ENCODE peak calls at places on chromosome 7, in nine cellular contexts. One of them, this sample, is unnamed.

GRCh38 chr7:99860281-99861127 is 16.3 kb downstream of the OR2AE1 start:
- DNase-seq in suprapubic skin: no peak
- DNase-seq in neural progenitor cell: no peak
- DNase-seq in dorsolateral prefrontal cortex: no peak
- DNase-seq in astrocyte: peak
- DNase-seq in brain microvascular endothelial cell: peak
- DNase-seq in body of pancreas: peak
- DNase-seq in tibial nerve: peak
- DNase-seq in heart left ventricle: no peak
- DNase-seq in this sample: peak

GRCh38 chr7:271266-272107 is 18.5 kb upstream of the FOXL3 start:
- DNase-seq in suprapubic skin: no peak
- DNase-seq in heart left ventricle: peak
- DNase-seq in neural progenitor cell: no peak
- DNase-seq in body of pancreas: no peak
- DNase-seq in dorsolateral prefrontal cortex: no peak
- DNase-seq in astrocyte: peak
- DNase-seq in brain microvascular endothelial cell: no peak
- DNase-seq in tibial nerve: no peak
- DNase-seq in this sample: no peak

GRCh38 chr7:122219253-122219865 is 75.3 kb upstream of the AASS start:
- DNase-seq in dorsolateral prefrontal cortex: no peak
- DNase-seq in astrocyte: no peak
- DNase-seq in neural progenitor cell: peak
- DNase-seq in heart left ventricle: no peak
- DNase-seq in brain microvascular endothelial cell: peak
- DNase-seq in body of pancreas: no peak
- DNase-seq in tibial nerve: peak
- DNase-seq in suprapubic skin: no peak
- DNase-seq in this sample: peak

GRCh38 chr7:120996333-120996982 is 7.9 kb downstream of the CPED1 start:
- DNase-seq in heart left ventricle: no peak
- DNase-seq in neural progenitor cell: no peak
- DNase-seq in suprapubic skin: no peak
- DNase-seq in dorsolateral prefrontal cortex: no peak
- DNase-seq in astrocyte: peak
- DNase-seq in tibial nerve: peak
- DNase-seq in brain microvascular endothelial cell: peak
- DNase-seq in body of pancreas: peak
- DNase-seq in this sample: peak

GRCh38 chr7:47690902-47691558 is 109.1 kb upstream of the TNS3 start:
- DNase-seq in heart left ventricle: no peak
- DNase-seq in dorsolateral prefrontal cortex: no peak
- DNase-seq in astrocyte: peak
- DNase-seq in brain microvascular endothelial cell: peak
- DNase-seq in body of pancreas: peak
- DNase-seq in tibial nerve: no peak
- DNase-seq in suprapubic skin: no peak
- DNase-seq in neural progenitor cell: no peak
- DNase-seq in this sample: no peak

GRCh38 chr7:84372155-84372621 is 177.6 kb upstream of the SEMA3A start:
- DNase-seq in brain microvascular endothelial cell: peak
- DNase-seq in heart left ventricle: no peak
- DNase-seq in tibial nerve: no peak
- DNase-seq in suprapubic skin: no peak
- DNase-seq in neural progenitor cell: peak
- DNase-seq in dorsolateral prefrontal cortex: no peak
- DNase-seq in astrocyte: peak
- DNase-seq in body of pancreas: no peak
- DNase-seq in this sample: peak

GRCh38 chr7:90246184-90246583 is 1.2 kb downstream of the CFAP69 start:
- DNase-seq in dorsolateral prefrontal cortex: no peak
- DNase-seq in body of pancreas: no peak
- DNase-seq in heart left ventricle: no peak
- DNase-seq in brain microvascular endothelial cell: no peak
- DNase-seq in astrocyte: peak
- DNase-seq in suprapubic skin: no peak
- DNase-seq in neural progenitor cell: peak
- DNase-seq in tibial nerve: peak
- DNase-seq in this sample: peak

GRCh38 chr7:4631664-4632171 is 50.4 kb upstream of the FOXK1 start:
- DNase-seq in neural progenitor cell: peak
- DNase-seq in tibial nerve: peak
- DNase-seq in suprapubic skin: peak
- DNase-seq in astrocyte: peak
- DNase-seq in brain microvascular endothelial cell: peak
- DNase-seq in heart left ventricle: peak
- DNase-seq in dorsolateral prefrontal cortex: peak
- DNase-seq in body of pancreas: peak
- DNase-seq in this sample: peak

GRCh38 chr7:124918662-124919061 is 11.0 kb downstream of the POT1 start:
- DNase-seq in tibial nerve: no peak
- DNase-seq in neural progenitor cell: no peak
- DNase-seq in brain microvascular endothelial cell: no peak
- DNase-seq in suprapubic skin: no peak
- DNase-seq in dorsolateral prefrontal cortex: no peak
- DNase-seq in astrocyte: no peak
- DNase-seq in heart left ventricle: no peak
- DNase-seq in body of pancreas: no peak
- DNase-seq in this sample: no peak

GRCh38 chr7:140734729-140735128 is 38.2 kb downstream of the NDUFB2 start:
- DNase-seq in heart left ventricle: no peak
- DNase-seq in dorsolateral prefrontal cortex: no peak
- DNase-seq in astrocyte: no peak
- DNase-seq in body of pancreas: no peak
- DNase-seq in brain microvascular endothelial cell: no peak
- DNase-seq in suprapubic skin: no peak
- DNase-seq in neural progenitor cell: no peak
- DNase-seq in tibial nerve: no peak
- DNase-seq in this sample: no peak

GRCh38 chr7:476736-477360 is 42.8 kb downstream of the PDGFA start:
- DNase-seq in astrocyte: no peak
- DNase-seq in dorsolateral prefrontal cortex: no peak
- DNase-seq in brain microvascular endothelial cell: no peak
- DNase-seq in heart left ventricle: peak
- DNase-seq in body of pancreas: no peak
- DNase-seq in suprapubic skin: peak
- DNase-seq in neural progenitor cell: no peak
- DNase-seq in tibial nerve: no peak
- DNase-seq in this sample: no peak

DNA sequence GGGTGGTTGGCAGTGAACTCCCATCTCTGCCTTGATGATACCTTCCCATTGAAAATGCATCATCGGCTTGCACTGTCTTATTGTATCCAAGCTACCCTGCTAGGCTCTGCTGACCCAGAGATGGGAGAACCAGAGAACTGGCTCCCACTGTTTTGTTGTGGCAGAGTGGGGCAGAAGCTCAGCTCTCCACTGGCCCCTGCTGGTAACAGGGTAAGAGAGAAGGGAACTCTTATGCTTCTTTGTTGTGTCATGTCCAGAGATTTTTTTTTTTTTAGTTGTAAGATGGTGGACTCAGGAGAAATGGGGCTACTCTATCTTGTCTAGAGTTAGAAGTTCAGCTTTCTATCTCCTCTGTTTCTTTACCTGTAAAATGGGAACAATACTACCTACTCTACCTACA is 100.5 kb upstream of the SDK1 start:
- DNase-seq in heart left ventricle: no peak
- DNase-seq in dorsolateral prefrontal cortex: no peak
- DNase-seq in tibial nerve: no peak
- DNase-seq in body of pancreas: peak
- DNase-seq in suprapubic skin: peak
- DNase-seq in brain microvascular endothelial cell: peak
- DNase-seq in astrocyte: peak
- DNase-seq in neural progenitor cell: peak
- DNase-seq in this sample: peak
- TF ChIP-seq CTCF in heart left ventricle: peak
- TF ChIP-seq CTCF in dorsolateral prefrontal cortex: no peak
- TF ChIP-seq CTCF in tibial nerve: no peak
- TF ChIP-seq CTCF in body of pancreas: peak
- TF ChIP-seq CTCF in suprapubic skin: no peak
- TF ChIP-seq CTCF in brain microvascular endothelial cell: peak
- TF ChIP-seq CTCF in astrocyte: peak
- TF ChIP-seq CTCF in neural progenitor cell: peak
- TF ChIP-seq CTCF in this sample: peak

DNA sequence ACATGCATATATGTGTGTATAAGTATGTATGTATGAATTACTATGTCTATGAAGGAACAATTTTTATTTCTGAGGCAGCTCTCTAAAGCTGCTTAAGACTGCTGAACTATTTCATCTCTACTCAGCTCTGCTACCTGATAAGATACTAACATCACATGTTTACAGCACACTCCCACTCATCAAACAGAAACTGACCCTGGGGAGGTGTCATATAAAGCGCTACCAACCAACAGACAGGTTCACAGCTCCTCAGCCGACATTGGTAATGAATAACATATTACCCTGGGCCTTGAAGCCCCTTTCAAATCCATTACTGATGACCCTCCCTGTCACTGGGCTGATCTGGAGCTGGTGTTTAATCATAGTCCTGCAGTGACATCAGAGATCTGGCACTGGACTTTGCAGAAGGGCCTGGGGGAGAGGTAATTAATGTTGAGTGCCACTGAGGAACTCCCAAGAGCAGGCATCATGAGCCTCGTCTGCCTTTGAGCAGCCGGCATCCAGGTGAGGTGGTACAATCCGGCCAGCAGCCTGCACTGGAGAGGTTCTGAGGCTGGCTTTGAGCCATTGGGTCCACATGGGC is 306.6 kb upstream of the NFE2L3 start:
- DNase-seq in neural progenitor cell: no peak
- DNase-seq in heart left ventricle: no peak
- DNase-seq in brain microvascular endothelial cell: no peak
- DNase-seq in body of pancreas: no peak
- DNase-seq in dorsolateral prefrontal cortex: no peak
- DNase-seq in suprapubic skin: no peak
- DNase-seq in astrocyte: no peak
- DNase-seq in tibial nerve: no peak
- DNase-seq in this sample: no peak
- H3K27ac ChIP-seq in neural progenitor cell: no peak
- H3K27ac ChIP-seq in heart left ventricle: peak
- H3K27ac ChIP-seq in brain microvascular endothelial cell: peak
- H3K27ac ChIP-seq in body of pancreas: no peak
- H3K27ac ChIP-seq in dorsolateral prefrontal cortex: no peak
- H3K27ac ChIP-seq in suprapubic skin: no peak
- H3K27ac ChIP-seq in astrocyte: no peak
- H3K27ac ChIP-seq in tibial nerve: no peak
- H3K27ac ChIP-seq in this sample: no peak

GRCh38 chr7:17256375-17256774 is 42.1 kb upstream of the AHR start:
- DNase-seq in heart left ventricle: no peak
- DNase-seq in tibial nerve: no peak
- DNase-seq in astrocyte: no peak
- DNase-seq in neural progenitor cell: no peak
- DNase-seq in dorsolateral prefrontal cortex: no peak
- DNase-seq in body of pancreas: no peak
- DNase-seq in suprapubic skin: no peak
- DNase-seq in brain microvascular endothelial cell: no peak
- DNase-seq in this sample: no peak

GRCh38 chr7:17255930-17256329 is 42.5 kb upstream of the AHR start:
- DNase-seq in astrocyte: no peak
- DNase-seq in tibial nerve: no peak
- DNase-seq in suprapubic skin: no peak
- DNase-seq in dorsolateral prefrontal cortex: no peak
- DNase-seq in brain microvascular endothelial cell: no peak
- DNase-seq in neural progenitor cell: no peak
- DNase-seq in body of pancreas: no peak
- DNase-seq in heart left ventricle: no peak
- DNase-seq in this sample: no peak

GRCh38 chr7:17248527-17248926 is 49.9 kb upstream of the AHR start:
- DNase-seq in suprapubic skin: no peak
- DNase-seq in tibial nerve: no peak
- DNase-seq in astrocyte: no peak
- DNase-seq in body of pancreas: no peak
- DNase-seq in brain microvascular endothelial cell: no peak
- DNase-seq in dorsolateral prefrontal cortex: no peak
- DNase-seq in heart left ventricle: no peak
- DNase-seq in neural progenitor cell: no peak
- DNase-seq in this sample: no peak

GRCh38 chr7:17253885-17254284 is 44.6 kb upstream of the AHR start:
- DNase-seq in brain microvascular endothelial cell: no peak
- DNase-seq in suprapubic skin: no peak
- DNase-seq in neural progenitor cell: no peak
- DNase-seq in heart left ventricle: no peak
- DNase-seq in tibial nerve: no peak
- DNase-seq in dorsolateral prefrontal cortex: no peak
- DNase-seq in body of pancreas: no peak
- DNase-seq in astrocyte: no peak
- DNase-seq in this sample: no peak
- TF ChIP-seq CTCF in brain microvascular endothelial cell: no peak
- TF ChIP-seq CTCF in suprapubic skin: no peak
- TF ChIP-seq CTCF in neural progenitor cell: no peak
- TF ChIP-seq CTCF in heart left ventricle: no peak
- TF ChIP-seq CTCF in tibial nerve: no peak
- TF ChIP-seq CTCF in dorsolateral prefrontal cortex: no peak
- TF ChIP-seq CTCF in body of pancreas: no peak
- TF ChIP-seq CTCF in astrocyte: no peak
- TF ChIP-seq CTCF in this sample: no peak

GRCh38 chr7:107593025-107593410 is 13.0 kb downstream of the BCAP29 start:
- DNase-seq in neural progenitor cell: no peak
- DNase-seq in tibial nerve: no peak
- DNase-seq in brain microvascular endothelial cell: no peak
- DNase-seq in suprapubic skin: no peak
- DNase-seq in body of pancreas: no peak
- DNase-seq in heart left ventricle: no peak
- DNase-seq in dorsolateral prefrontal cortex: no peak
- DNase-seq in astrocyte: no peak
- DNase-seq in this sample: no peak
- H3K27ac ChIP-seq in neural progenitor cell: no peak
- H3K27ac ChIP-seq in tibial nerve: no peak
- H3K27ac ChIP-seq in brain microvascular endothelial cell: no peak
- H3K27ac ChIP-seq in suprapubic skin: no peak
- H3K27ac ChIP-seq in body of pancreas: no peak
- H3K27ac ChIP-seq in heart left ventricle: no peak
- H3K27ac ChIP-seq in dorsolateral prefrontal cortex: no peak
- H3K27ac ChIP-seq in astrocyte: no peak
- H3K27ac ChIP-seq in this sample: no peak

This sample was measured in RWPE1.